ENCODE peak calls at places on chromosome 1, in six cellular contexts. B is adrenal gland, N is heart left ventricle, O is IMR-90, T is body of pancreas, I is A549. Z is an unnamed sample. For H3K4me1, the result is how much of the 10 kb centered on the place peaks cover.

GRCh38 chr1:194538453-194538852 is 1352.0 kb upstream of the B3GALT2 start:
- DNase-seq in B (no peak), N (no peak), T (no peak), O (no peak), I (no peak), Z (no peak)

GRCh38 chr1:76268341-76268740 is 193.8 kb downstream of the ST6GALNAC3 start:
- DNase-seq in N (no peak), O (no peak), T (no peak), I (no peak), B (no peak), Z (no peak)

GRCh38 chr1:23556661-23557470 is 2.4 kb downstream of the ID3 start:
- DNase-seq in O (peak), N (no peak), B (no peak), T (peak), I (peak), Z (no peak)

GRCh38 chr1:102172200-102172599 is 175.5 kb upstream of the OLFM3 start:
- DNase-seq in N (no peak), O (no peak), B (no peak), T (no peak), I (no peak), Z (no peak)

GRCh38 chr1:156659994-156660751 is 17.0 kb downstream of the NES start:
- DNase-seq in T (peak), N (peak), O (peak), B (peak), I (peak), Z (peak)

GRCh38 chr1:96554364-96554763 is 167.2 kb upstream of the PTBP2 start:
- DNase-seq in I (no peak), O (no peak), T (no peak), N (no peak), B (no peak), Z (no peak)

GRCh38 chr1:165481820-165482532 is 37.0 kb upstream of the RXRG start:
- DNase-seq in T (no peak), B (no peak), I (peak), O (peak), N (no peak), Z (peak)

GRCh38 chr1:240356568-240356967 is 255.4 kb downstream of the GREM2 start:
- DNase-seq in I (no peak), O (no peak), N (no peak), B (no peak), T (no peak), Z (no peak)

GRCh38 chr1:113797472-113797871 is 14.8 kb downstream of the RSBN1 start:
- DNase-seq in N (no peak), T (no peak), I (no peak), O (no peak), B (no peak), Z (no peak)

GRCh38 chr1:225467193-225468020 is 39.6 kb upstream of the LBR start:
- DNase-seq in O (no peak), T (no peak), N (peak), I (no peak), B (peak), Z (no peak)

GRCh38 chr1:183443025-183443424 is 24.8 kb upstream of the NMNAT2 start:
- DNase-seq in B (no peak), I (no peak), T (no peak), N (no peak), O (no peak), Z (no peak)

GRCh38 chr1:6560267-6560666 is 5.2 kb downstream of the TAS1R1 start:
- DNase-seq in N (peak), T (no peak), O (no peak), I (no peak), B (no peak), Z (no peak)

GRCh38 chr1:6557597-6557996 is 2.5 kb downstream of the TAS1R1 start:
- DNase-seq in T (no peak), B (no peak), N (no peak), I (no peak), O (no peak), Z (no peak)

GRCh38 chr1:6554907-6555778 is at the start of gene TAS1R1:
- DNase-seq in N (peak), O (no peak), I (no peak), B (peak), T (peak), Z (peak)

GRCh38 chr1:6554031-6554906 is at the start of gene NOL9:
- DNase-seq in N (peak), T (peak), O (peak), B (peak), I (peak), Z (peak)
- TF ChIP-seq POLR2A in N (peak), T (peak), O (peak), B (peak), I (peak), Z (peak)

DNA sequence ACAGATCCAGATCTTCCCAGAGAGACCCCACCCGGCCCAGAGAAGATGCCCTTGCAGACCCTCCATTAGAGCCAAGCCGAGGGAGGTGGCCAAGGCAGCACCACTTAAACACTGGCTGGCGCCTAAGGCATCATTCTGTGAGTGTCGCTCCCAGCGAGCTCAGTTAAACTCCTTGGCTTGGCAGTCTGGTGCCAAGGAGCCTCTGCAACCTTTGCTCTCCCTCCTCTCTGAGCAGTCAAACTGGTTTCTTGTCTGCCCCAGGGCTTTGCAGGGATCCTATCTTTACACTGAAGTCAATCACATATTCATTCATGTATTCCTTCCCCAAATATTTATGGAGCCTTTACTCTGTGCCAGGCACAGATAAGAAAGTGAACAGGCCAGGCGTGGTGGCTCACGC is 10.6 kb downstream of the SLC9A1 start:
- DNase-seq in T (peak), B (no peak), O (no peak), N (no peak), I (no peak), Z (no peak)
- H3K4me1 ChIP-seq in T (under half), B (half or more), O (under half), N (under half), I (under half), Z (under half)

GRCh38 chr1:154936416-154937050 is at the start of gene PMVK:
- DNase-seq in N (peak), T (peak), I (peak), O (peak), B (peak), Z (peak)
- TF ChIP-seq POLR2A in N (peak), T (peak), I (peak), O (peak), B (peak), Z (peak)

DNA sequence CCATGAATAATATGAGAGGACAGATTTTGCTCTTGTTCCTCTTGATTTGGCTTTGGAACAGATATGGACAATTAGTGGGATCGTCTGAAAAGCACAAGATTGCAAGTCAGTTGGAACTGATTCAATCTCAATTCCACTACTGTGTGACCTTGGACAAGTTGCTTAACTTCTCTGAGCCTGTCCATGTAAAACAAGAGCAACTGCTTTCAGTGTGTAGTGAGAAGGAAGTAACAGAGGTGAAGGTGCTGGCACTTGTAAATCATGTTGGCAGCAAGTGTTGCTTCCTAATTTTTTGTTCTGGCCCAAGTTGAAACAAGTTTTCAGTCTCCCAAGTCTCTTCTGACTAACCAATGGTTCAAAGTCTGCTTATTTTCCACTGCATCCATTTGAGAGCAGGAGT is 15.3 kb downstream of the INKA2 start:
- DNase-seq in T (no peak), I (no peak), O (no peak), N (no peak), B (no peak), Z (no peak)
- H3K4me1 ChIP-seq in T (under half), I (under half), O (under half), N (under half), B (under half), Z (under half)

GRCh38 chr1:9448132-9449105 is 90.8 kb upstream of the SLC25A33 start:
- DNase-seq in I (no peak), O (peak), T (no peak), B (no peak), N (peak), Z (no peak)
- TF ChIP-seq POLR2A in I (no peak), O (no peak), T (no peak), B (no peak), N (no peak), Z (no peak)

GRCh38 chr1:84975035-84975434 is 21.9 kb downstream of the MCOLN2 start:
- DNase-seq in N (no peak), O (no peak), B (no peak), T (no peak), I (no peak), Z (no peak)

GRCh38 chr1:84971957-84972356 is 25.0 kb downstream of the MCOLN2 start:
- DNase-seq in N (no peak), T (no peak), B (no peak), O (no peak), I (no peak), Z (no peak)

GRCh38 chr1:84973493-84974334 is 23.2 kb downstream of the MCOLN2 start:
- DNase-seq in O (no peak), B (no peak), N (no peak), T (no peak), I (no peak), Z (no peak)

GRCh38 chr1:84969489-84970250 is 27.2 kb downstream of the MCOLN2 start:
- DNase-seq in I (no peak), T (no peak), N (no peak), B (no peak), O (no peak), Z (no peak)

GRCh38 chr1:84972377-84972987 is 24.4 kb downstream of the MCOLN2 start:
- DNase-seq in I (no peak), N (no peak), T (no peak), B (no peak), O (no peak), Z (no peak)
- H3K4me1 ChIP-seq in I (under half), N (under half), T (under half), B (under half), O (under half), Z (under half)

GRCh38 chr1:150149490-150150453 is at the start of gene PLEKHO1:
- DNase-seq in O (peak), I (peak), B (peak), T (peak), N (peak), Z (peak)
- TF ChIP-seq POLR2A in O (peak), I (peak), B (peak), T (peak), N (peak), Z (peak)

GRCh38 chr1:228488818-228489674 is 1.9 kb downstream of the RNF187 start:
- DNase-seq in B (no peak), O (no peak), T (no peak), I (no peak), N (no peak), Z (no peak)

GRCh38 chr1:228493141-228494043 is 6.2 kb downstream of the RNF187 start:
- DNase-seq in I (no peak), T (no peak), B (no peak), N (no peak), O (no peak), Z (no peak)

GRCh38 chr1:228487336-228488106 is at the start of gene RNF187:
- DNase-seq in I (peak), O (peak), B (peak), N (peak), T (peak), Z (peak)

GRCh38 chr1:228488107-228488817 is 1.1 kb downstream of the RNF187 start:
- DNase-seq in I (peak), O (no peak), N (no peak), T (no peak), B (no peak), Z (peak)

DNA sequence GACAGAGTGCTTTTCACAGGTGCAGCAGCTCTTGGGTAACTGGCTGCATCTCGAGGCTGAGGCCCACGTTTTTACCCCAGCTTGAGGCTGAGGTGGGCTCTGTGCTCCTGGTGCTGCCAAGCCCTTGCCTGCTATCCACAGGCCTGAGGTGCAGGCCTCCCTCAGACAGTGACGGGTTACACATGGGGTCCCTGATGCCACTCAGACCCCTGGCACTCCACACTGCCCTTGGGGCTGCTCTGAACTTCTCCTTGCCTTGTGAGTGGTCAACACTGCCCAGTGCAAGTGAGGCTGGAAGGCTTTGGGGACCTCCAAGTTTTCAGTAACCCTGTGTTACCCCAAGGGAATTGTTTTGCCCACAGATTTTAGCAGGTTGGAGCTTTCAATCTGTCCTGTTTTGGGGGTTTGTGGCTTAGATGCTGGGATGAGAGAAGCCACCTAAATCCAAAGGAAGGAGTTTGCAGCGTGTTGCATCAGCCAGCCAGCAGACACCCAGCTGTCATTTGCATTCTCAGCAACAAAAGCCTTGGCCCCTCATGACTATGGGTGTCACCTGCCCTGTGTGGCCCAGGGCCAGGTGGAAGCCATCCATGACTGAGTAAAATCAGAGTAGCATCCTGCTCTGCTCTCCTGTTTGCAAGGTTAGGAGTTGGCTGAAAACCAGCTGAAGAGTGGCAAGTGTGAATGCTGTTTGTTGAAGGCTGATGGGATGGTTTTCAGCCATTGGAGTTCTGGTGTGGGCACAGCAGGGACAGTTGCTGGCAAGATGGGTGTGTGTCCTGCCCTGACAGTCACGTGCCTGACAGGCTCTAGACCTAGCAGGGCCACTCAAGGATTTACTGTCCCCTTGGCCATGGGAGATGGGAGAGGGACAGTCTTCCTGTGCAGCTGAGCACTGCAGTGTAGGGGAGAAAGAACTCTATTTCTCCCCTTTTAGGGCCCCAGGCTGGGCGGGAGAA is 3.2 kb downstream of the RNF187 start:
- DNase-seq in O (peak), N (no peak), B (peak), T (no peak), I (no peak), Z (no peak)
- H3K4me1 ChIP-seq in O (under half), N (under half), B (under half), T (under half), I (under half), Z (under half)

DNA sequence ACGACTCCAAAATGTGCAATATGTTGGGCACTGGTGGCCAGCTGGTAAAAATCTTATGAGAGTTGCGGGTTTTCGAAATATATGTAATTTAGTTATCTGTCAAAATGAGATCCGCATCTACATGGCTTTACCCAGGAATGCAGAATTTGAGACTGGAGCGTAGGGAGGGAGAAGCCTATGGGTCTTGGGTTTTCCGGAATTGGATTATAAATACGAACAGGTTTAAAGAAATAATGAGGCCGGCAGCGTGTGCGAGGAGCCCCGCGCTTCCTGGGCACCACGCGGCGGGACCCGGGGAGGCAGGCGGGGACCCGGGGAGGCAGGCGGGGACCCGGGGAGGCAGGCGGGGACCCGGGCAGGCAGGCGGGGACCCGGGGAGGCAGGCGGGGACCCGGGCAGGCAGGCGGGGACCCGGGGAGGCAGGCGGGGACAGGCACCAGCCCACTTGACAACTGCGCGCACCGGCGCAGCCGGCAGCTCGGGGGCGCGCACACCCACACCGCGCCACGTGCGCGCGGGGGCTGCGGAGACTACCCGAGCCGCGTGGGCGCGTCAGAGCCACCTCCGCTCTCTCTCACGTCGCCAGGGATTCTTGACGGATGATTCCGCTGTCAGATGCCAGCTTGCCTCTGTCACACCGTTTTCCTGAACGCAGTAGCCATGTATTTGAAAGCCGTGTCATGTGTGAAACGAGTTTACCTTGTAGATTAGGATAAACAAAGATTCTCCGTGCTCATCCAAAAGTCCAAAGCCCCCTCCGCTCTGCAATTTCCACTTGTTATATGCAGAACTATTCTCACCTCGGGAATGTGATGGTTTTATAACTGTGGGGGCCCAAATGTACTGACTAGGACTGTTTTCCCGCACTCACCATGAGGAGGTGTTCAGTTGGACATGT is 54.3 kb upstream of the HNRNPU start:
- DNase-seq in O (peak), T (peak), B (peak), N (peak), I (peak), Z (peak)
- TF ChIP-seq POLR2A in O (no peak), T (peak), B (no peak), N (no peak), I (no peak), Z (no peak)

Z was measured in ovary.